ENCODE peak calls at places on chromosome 12, in six cellular contexts. E, H, T, L, I and K are unnamed samples.

GRCh38 chr12:120125792-120126634 is 9.5 kb upstream of the RAB35 start:
- DNase-seq in E (no peak), H (no peak), T (no peak), L (no peak), I (no peak), K (no peak)

GRCh38 chr12:8644345-8645248 is 18.0 kb downstream of the MFAP5 start:
- DNase-seq in E (no peak), H (no peak), T (no peak), L (no peak), I (peak), K (peak)

GRCh38 chr12:101759396-101760047 is 20.3 kb upstream of the SYCP3 start:
- DNase-seq in E (no peak), H (no peak), T (peak), L (peak), I (peak), K (no peak)

GRCh38 chr12:73465106-73465505 is 1072.5 kb upstream of the ATXN7L3B start:
- DNase-seq in E (no peak), H (no peak), T (no peak), L (no peak), I (no peak), K (no peak)

GRCh38 chr12:127957001-127957660 is 309.8 kb upstream of the TMEM132C start:
- DNase-seq in E (no peak), H (no peak), T (no peak), L (no peak), I (no peak), K (no peak)

GRCh38 chr12:32270818-32271710 is 128.3 kb upstream of the FGD4 start:
- DNase-seq in E (no peak), H (no peak), T (no peak), L (peak), I (no peak), K (no peak)

GRCh38 chr12:60415361-60415760 is 819.5 kb downstream of the SLC16A7 start:
- DNase-seq in E (no peak), H (no peak), T (no peak), L (peak), I (no peak), K (no peak)

GRCh38 chr12:129701536-129702165 is 202.2 kb downstream of the TMEM132D start:
- DNase-seq in E (no peak), H (no peak), T (no peak), L (no peak), I (no peak), K (no peak)

GRCh38 chr12:60173213-60174170 is 577.7 kb downstream of the SLC16A7 start:
- DNase-seq in E (no peak), H (no peak), T (peak), L (no peak), I (no peak), K (no peak)